ENCODE peak calls at places on chromosome 13, in ten cellular contexts. Z, N, D, I, Y, J, V, H, O and U are unnamed samples.

GRCh38 chr13:48593551-48593950 is 60.2 kb upstream of the CYSLTR2 start:
- DNase-seq in N (peak; percentile 31), V (no peak), D (no peak), Z (no peak), H (no peak), J (no peak), I (no peak), O (no peak), Y (no peak), U (no peak)

GRCh38 chr13:42333613-42334328 is 61.8 kb downstream of the AKAP11 start:
- DNase-seq in V (peak; percentile 62), I (no peak), O (peak; percentile 33), H (peak; percentile 20), N (no peak), Z (peak; percentile 41), D (peak; percentile 84), Y (peak; percentile 7), J (no peak), U (no peak)

GRCh38 chr13:37833411-37833810 is 36.2 kb downstream of the TRPC4 start:
- DNase-seq in Z (no peak), J (no peak), H (no peak), D (no peak), N (no peak), V (no peak), O (no peak), I (no peak), Y (no peak), U (no peak)

GRCh38 chr13:78712866-78713265 is 53.9 kb upstream of the OBI1 start:
- DNase-seq in O (no peak), I (no peak), Z (no peak), V (no peak), Y (no peak), D (no peak), H (no peak), N (no peak), J (no peak), U (peak; percentile 48)

GRCh38 chr13:41457589-41458186 is 338 bp downstream of the RGCC start:
- DNase-seq in Y (no peak), Z (no peak), V (no peak), D (no peak), O (peak; percentile 39), N (no peak), H (no peak), I (no peak), J (peak; percentile 25), U (no peak)

GRCh38 chr13:20264271-20265018 is 32.3 kb upstream of the GJB6 start:
- DNase-seq in H (no peak), I (no peak), V (no peak), D (no peak), Y (no peak), O (no peak), Z (no peak), N (peak; percentile 45), J (no peak), U (no peak)

GRCh38 chr13:99981115-99982020 is at the start of gene ZIC2:
- DNase-seq in H (no peak), Z (peak; percentile 85), N (no peak), V (peak; percentile 96), I (no peak), O (peak; percentile 96), J (no peak), Y (peak; percentile 57), D (peak; percentile 94), U (peak; percentile 69)

GRCh38 chr13:57633141-57633949 is 1.8 kb downstream of the PCDH17 start:
- DNase-seq in I (no peak), V (peak; percentile 75), N (peak; percentile 91), J (peak; percentile 77), H (no peak), Y (peak; percentile 80), O (no peak), D (no peak), Z (peak; percentile 91), U (peak; percentile 90)

GRCh38 chr13:79866436-79866835 is 385.5 kb downstream of the NDFIP2 start:
- DNase-seq in N (no peak), V (no peak), I (no peak), H (no peak), O (no peak), Y (no peak), J (no peak), Z (no peak), D (no peak), U (no peak)

GRCh38 chr13:103537616-103538015 is 471.4 kb upstream of the SLC10A2 start:
- DNase-seq in H (no peak), D (no peak), N (no peak), Z (no peak), I (no peak), J (no peak), O (no peak), Y (no peak), V (no peak), U (no peak)

GRCh38 chr13:103542648-103543047 is 476.4 kb upstream of the SLC10A2 start:
- DNase-seq in Z (no peak), N (no peak), O (no peak), J (no peak), V (no peak), H (no peak), I (no peak), D (no peak), Y (no peak), U (no peak)

GRCh38 chr13:103539721-103540120 is 473.5 kb upstream of the SLC10A2 start:
- DNase-seq in I (no peak), Y (no peak), O (no peak), H (no peak), V (no peak), J (no peak), D (no peak), Z (no peak), N (no peak), U (no peak)

GRCh38 chr13:103540394-103540793 is 474.2 kb upstream of the SLC10A2 start:
- DNase-seq in V (no peak), D (no peak), H (no peak), Y (no peak), N (no peak), Z (no peak), I (no peak), O (no peak), J (no peak), U (no peak)

DNA sequence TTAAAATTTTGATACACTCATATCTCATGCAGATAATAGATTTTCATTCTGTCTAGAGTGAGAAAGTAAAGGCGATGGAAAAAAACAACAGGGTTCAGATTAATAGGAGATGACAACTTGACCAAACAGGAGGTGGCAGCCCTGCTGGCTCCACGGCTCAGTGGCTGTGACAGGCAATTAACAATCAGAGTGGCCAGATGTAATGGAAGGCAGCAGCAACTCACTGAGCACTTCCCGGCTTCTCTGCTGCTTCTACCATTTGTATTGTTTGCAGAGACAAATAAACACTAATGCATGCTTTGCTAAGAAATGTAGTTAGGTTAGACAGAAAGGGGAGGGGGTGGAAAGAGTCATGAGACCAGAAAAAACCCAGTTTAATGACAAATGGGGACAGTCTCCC is 473.0 kb upstream of the SLC10A2 start:
- DNase-seq in D (no peak), V (peak; percentile 78), I (no peak), N (no peak), H (no peak), Z (peak; percentile 37), Y (peak; percentile 5), O (no peak), J (peak; percentile 20), U (peak; percentile 67)
- TF ChIP-seq CTCF in D (no peak), V (peak; percentile 11), I (no peak), N (no peak), H (no peak), Z (no peak), Y (no peak), O (no peak), J (peak; percentile 28), U (no peak)

GRCh38 chr13:94188173-94188869 is 291.2 kb downstream of the DCT start:
- DNase-seq in Z (peak; percentile 38), I (no peak), J (no peak), Y (no peak), V (no peak), N (no peak), O (no peak), D (no peak), H (no peak), U (no peak)

GRCh38 chr13:94196426-94196825 is 283.1 kb downstream of the DCT start:
- DNase-seq in J (no peak), I (no peak), H (no peak), Z (no peak), N (no peak), V (no peak), O (no peak), D (no peak), Y (no peak), U (no peak)

GRCh38 chr13:94195715-94196114 is 283.8 kb downstream of the DCT start:
- DNase-seq in Y (no peak), I (no peak), O (no peak), V (no peak), D (peak; percentile 98), N (no peak), J (no peak), H (no peak), Z (no peak), U (no peak)

DNA sequence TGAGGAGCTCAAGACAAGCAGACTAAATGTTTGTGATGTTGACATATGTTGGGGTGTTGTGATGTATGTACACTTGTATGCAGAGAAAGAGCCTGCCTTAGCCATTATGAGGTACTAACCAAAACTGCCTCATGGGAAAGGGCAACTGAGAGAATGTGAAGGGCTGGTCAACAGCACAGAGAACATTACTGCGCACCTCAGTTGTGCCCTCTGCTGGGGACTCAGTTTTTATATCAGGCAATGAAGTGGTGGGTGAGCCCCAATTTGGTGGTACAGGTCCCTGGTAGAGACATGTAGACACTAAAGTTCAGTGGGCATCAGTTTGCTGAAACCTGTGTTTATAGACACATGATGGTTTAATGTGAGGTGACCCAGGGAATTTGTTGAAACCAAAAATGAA is 286.9 kb downstream of the DCT start:
- DNase-seq in V (peak; percentile 67), H (no peak), D (peak; percentile 63), O (peak; percentile 50), J (no peak), N (no peak), Y (peak; percentile 63), Z (peak; percentile 57), I (no peak), U (peak; percentile 50)
- TF ChIP-seq CTCF in V (peak; percentile 76), H (peak; percentile 42), D (peak; percentile 70), O (peak; percentile 54), J (peak; percentile 54), N (no peak), Y (peak; percentile 33), Z (peak; percentile 75), I (no peak), U (peak; percentile 52)

DNA sequence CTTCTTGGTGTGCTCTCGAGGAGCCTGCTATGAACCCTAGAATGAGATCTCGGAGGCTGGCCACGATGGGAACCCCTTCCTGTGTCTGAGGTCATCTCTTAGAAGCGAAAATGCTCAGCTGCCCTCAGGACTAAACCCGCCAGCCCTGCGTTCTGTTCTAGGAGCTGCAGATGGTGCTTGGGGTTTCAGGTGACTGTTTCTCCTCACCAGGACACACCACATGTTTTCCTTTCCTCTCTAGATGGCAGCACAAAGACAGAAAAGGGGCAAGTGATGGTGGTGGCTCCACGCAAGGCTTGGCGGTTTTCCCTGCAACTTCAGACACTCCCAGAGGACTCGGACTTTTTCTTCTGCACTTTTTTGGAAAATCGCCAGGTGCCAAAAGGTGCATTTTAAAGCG is 60.1 kb downstream of the RNASEH2B start:
- DNase-seq in N (no peak), D (peak; percentile 26), I (no peak), O (no peak), Y (no peak), J (no peak), H (no peak), Z (peak; percentile 77), V (peak; percentile 51), U (peak; percentile 28)
- TF ChIP-seq CTCF in N (no peak), D (peak; percentile 27), I (no peak), O (no peak), Y (no peak), J (peak; percentile 19), H (peak; percentile 17), Z (peak; percentile 55), V (peak; percentile 45), U (no peak)

GRCh38 chr13:93745884-93746283 is 519.3 kb downstream of the GPC6 start:
- DNase-seq in J (no peak), Y (no peak), I (no peak), H (no peak), V (no peak), Z (no peak), O (no peak), D (peak; percentile 69), N (no peak), U (no peak)
- TF ChIP-seq CTCF in J (no peak), Y (no peak), I (no peak), H (no peak), V (no peak), Z (no peak), O (no peak), D (no peak), N (no peak), U (no peak)